ENCODE peak calls at places on chromosomes 7 and 10, in seven cellular contexts. A is H54, F is tibial nerve, Z is ovary, B is A549, N is GM12892, Y is suprapubic skin. K is an unnamed sample.

GRCh38 chr7:20399516-20399915 is 68.8 kb downstream of the ITGB8 start:
- DNase-seq in A (no peak), Z (no peak), B (no peak), F (no peak), N (no peak), Y (no peak), K (no peak)

GRCh38 chr7:144513332-144513731 is 109.8 kb upstream of the NOBOX start:
- DNase-seq in N (no peak), Z (no peak), B (peak), A (no peak), Y (no peak), F (no peak), K (no peak)

GRCh38 chr10:124671486-124672075 is 72.6 kb downstream of the FAM53B start:
- DNase-seq in Z (no peak), F (peak), A (peak), B (peak), Y (peak), N (no peak), K (no peak)

GRCh38 chr7:45978010-45978681 is 57.1 kb upstream of the IGFBP3 start:
- DNase-seq in Z (no peak), F (no peak), B (peak), N (no peak), Y (no peak), A (peak), K (no peak)

GRCh38 chr10:12631216-12631615 is 281.9 kb downstream of the CAMK1D start:
- DNase-seq in N (no peak), A (no peak), Y (no peak), F (no peak), Z (no peak), B (no peak), K (no peak)

GRCh38 chr7:81248420-81248819 is 329.6 kb upstream of the SEMA3C start:
- DNase-seq in A (no peak), Z (no peak), N (no peak), F (no peak), B (no peak), Y (no peak), K (no peak)

GRCh38 chr10:119199231-119199992 is 8.0 kb upstream of the GRK5 start:
- DNase-seq in Z (peak), F (no peak), B (peak), N (no peak), Y (no peak), A (peak), K (no peak)

GRCh38 chr7:108454674-108455523 is 1.3 kb downstream of the NRCAM start:
- DNase-seq in B (peak), Z (no peak), F (no peak), N (peak), A (no peak), Y (no peak), K (no peak)

GRCh38 chr7:67821116-67821515 is 824.5 kb downstream of the TYW1 start:
- DNase-seq in Z (no peak), A (peak), Y (no peak), B (no peak), F (no peak), N (no peak), K (no peak)

GRCh38 chr10:96317067-96317833 is 13.0 kb downstream of the DNTT start:
- DNase-seq in Y (no peak), Z (no peak), N (no peak), B (no peak), F (no peak), A (no peak), K (no peak)

GRCh38 chr7:157389951-157390730 is 53.3 kb downstream of the DNAJB6 start:
- DNase-seq in B (no peak), Z (no peak), F (no peak), A (no peak), N (no peak), Y (no peak), K (no peak)

GRCh38 chr7:45024126-45024744 is 24.2 kb downstream of the CCM2 start:
- DNase-seq in F (no peak), Y (no peak), B (no peak), N (no peak), A (no peak), Z (no peak), K (no peak)

GRCh38 chr10:17216901-17217395 is 11.1 kb upstream of the VIM start:
- DNase-seq in B (no peak), F (no peak), Y (no peak), Z (no peak), N (no peak), A (no peak), K (no peak)

GRCh38 chr7:30433082-30433481 is 45.5 kb downstream of the NOD1 start:
- DNase-seq in B (no peak), Z (peak), A (no peak), Y (no peak), N (no peak), F (peak), K (no peak)

GRCh38 chr10:48517911-48518321 is 87.0 kb downstream of the ARHGAP22 start:
- DNase-seq in N (no peak), F (no peak), Z (no peak), Y (no peak), B (no peak), A (no peak), K (no peak)

GRCh38 chr10:112299456-112299855 is 16.3 kb downstream of the TECTB start:
- DNase-seq in Z (no peak), N (no peak), B (no peak), Y (no peak), F (no peak), A (no peak), K (no peak)

GRCh38 chr7:130207033-130207432 is 627 bp upstream of the SSMEM1 start:
- DNase-seq in Z (no peak), N (no peak), B (no peak), A (no peak), F (no peak), Y (no peak), K (no peak)

GRCh38 chr7:76173566-76174205 is 28.0 kb upstream of the SRRM3 start:
- DNase-seq in A (no peak), N (no peak), Y (no peak), Z (no peak), F (no peak), B (no peak), K (no peak)

GRCh38 chr7:124667754-124668153 is 97.8 kb downstream of the GPR37 start:
- DNase-seq in Z (no peak), F (no peak), Y (no peak), A (no peak), N (no peak), B (no peak), K (no peak)

GRCh38 chr7:35805876-35806275 is 5.0 kb downstream of the SEPTIN7 start:
- DNase-seq in B (no peak), F (no peak), Z (no peak), N (no peak), Y (no peak), A (no peak), K (no peak)

GRCh38 chr7:43430412-43430811 is 152.5 kb upstream of the STK17A start:
- DNase-seq in Y (no peak), A (no peak), N (no peak), Z (no peak), B (no peak), F (no peak), K (no peak)

GRCh38 chr10:69408318-69409175 is 8.2 kb downstream of the TACR2 start:
- DNase-seq in Z (peak), F (peak), A (peak), Y (peak), B (peak), N (peak), K (peak)
- TF ChIP-seq POLR2A in Z (no peak), F (peak), A (peak), Y (no peak), B (peak), N (no peak), K (peak)

DNA sequence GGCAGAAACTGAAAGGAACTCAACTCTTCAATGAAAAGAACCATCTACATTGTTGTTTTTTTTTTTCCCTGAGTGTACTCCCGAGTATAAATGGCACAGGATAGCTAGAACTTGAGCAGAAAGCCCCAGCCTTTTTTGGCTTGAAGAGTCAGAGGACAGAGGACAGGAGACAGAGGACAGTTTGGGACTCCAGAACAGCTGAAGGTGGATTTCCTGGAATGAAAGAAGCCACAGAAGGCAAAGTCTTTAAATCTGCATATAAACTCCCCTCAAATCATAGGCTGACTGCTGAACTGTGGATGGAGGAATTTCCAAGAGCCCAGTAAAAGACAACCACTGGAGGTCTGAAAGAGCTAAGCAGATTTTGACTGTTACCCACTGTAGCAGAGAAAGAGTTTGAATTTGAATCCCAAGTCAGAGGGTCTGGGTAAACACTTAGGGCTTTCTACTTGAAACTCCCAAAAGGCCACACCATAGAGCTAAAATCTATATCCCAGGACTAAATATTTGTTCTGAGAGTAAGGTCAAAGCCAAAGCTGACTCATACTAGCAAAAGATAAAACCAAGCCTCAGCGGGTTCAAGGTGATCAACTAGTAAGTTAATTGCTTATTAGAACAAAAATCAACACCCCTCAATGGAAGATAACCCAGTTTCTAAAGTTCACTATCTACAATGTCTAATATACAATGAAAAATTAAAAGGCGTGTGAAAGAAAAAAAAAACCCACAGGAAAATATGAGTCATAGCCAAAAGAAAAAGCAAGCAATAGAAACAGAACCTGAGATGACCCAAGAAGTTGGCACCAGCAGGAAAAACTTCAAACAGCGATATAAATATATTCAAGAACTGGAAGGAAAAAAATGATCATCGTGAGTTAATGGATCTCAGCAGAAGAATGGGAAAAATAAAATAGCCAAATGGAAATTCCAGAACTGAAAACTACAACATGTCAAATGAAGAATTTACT is 1.8 kb upstream of the OPN1SW start:
- DNase-seq in A (no peak), N (no peak), F (no peak), Z (no peak), Y (no peak), B (no peak), K (no peak)
- TF ChIP-seq POLR2A in A (no peak), N (no peak), F (no peak), Z (no peak), Y (no peak), B (no peak), K (no peak)

GRCh38 chr7:100248483-100248882 is 28.7 kb downstream of the PVRIG start:
- DNase-seq in Y (no peak), B (no peak), F (no peak), A (no peak), Z (no peak), N (no peak), K (no peak)

GRCh38 chr7:100247152-100247757 is 27.5 kb downstream of the PVRIG start:
- DNase-seq in Y (no peak), F (no peak), A (peak), N (no peak), Z (no peak), B (peak), K (no peak)
- TF ChIP-seq POLR2A in Y (no peak), F (no peak), A (no peak), N (no peak), Z (no peak), B (no peak), K (no peak)

DNA sequence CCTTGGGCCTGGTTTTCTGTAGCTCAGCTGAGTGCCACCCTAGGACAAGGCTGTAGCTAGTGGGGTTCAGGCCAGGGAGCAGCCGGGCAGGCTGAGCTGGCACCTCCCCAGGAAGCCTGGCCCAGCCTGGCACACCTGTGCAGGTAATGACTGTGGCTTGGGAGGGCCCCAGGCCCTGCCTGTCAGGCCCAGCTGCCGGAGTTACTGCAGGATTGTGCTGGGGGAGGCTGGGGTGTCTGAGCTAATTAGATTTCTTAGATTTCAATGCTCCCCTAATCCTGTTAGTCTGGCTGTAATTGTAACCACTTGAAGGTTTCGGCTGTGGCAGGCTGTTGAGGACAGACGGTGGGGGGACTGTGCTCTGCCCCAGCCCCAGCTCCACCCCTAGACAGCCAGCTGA is 6.0 kb downstream of the ZMIZ1 start:
- DNase-seq in A (no peak), Z (no peak), B (no peak), Y (no peak), N (no peak), F (no peak), K (no peak)
- TF ChIP-seq POLR2A in A (no peak), Z (no peak), B (no peak), Y (no peak), N (no peak), F (no peak), K (no peak)

GRCh38 chr10:5684318-5684970 is at the start of gene TASOR2:
- DNase-seq in Y (peak), F (peak), Z (peak), N (peak), A (peak), B (peak), K (peak)
- TF ChIP-seq POLR2A in Y (no peak), F (peak), Z (peak), N (peak), A (peak), B (peak), K (peak)

GRCh38 chr7:135634191-135634878 is 28.0 kb upstream of the STMP1 start:
- DNase-seq in Y (no peak), Z (no peak), F (no peak), N (no peak), A (no peak), B (no peak), K (no peak)
- TF ChIP-seq POLR2A in Y (no peak), Z (no peak), F (no peak), N (no peak), A (no peak), B (no peak), K (no peak)

DNA sequence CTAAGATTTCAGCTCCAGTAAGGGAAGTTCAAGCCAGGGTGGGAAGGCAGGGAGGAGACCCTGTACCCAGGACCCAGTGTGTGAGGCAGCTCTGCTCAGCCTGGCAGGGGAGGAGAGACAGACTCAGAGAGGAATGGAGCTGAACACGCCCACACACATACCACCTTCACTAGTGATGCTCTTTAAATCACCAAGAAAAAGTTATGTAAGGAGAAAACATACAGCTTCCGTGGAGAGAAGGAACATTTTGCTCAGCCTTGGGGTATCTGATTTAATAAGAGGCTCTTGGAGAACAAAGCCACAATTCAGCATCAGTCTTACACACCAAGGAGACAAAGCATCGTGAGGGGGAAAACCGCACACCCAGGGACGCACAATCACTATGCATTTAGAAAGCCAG is 62.9 kb downstream of the PRKAG2 start:
- DNase-seq in F (no peak), Y (no peak), B (no peak), A (no peak), N (no peak), Z (no peak), K (no peak)
- TF ChIP-seq POLR2A in F (no peak), Y (no peak), B (no peak), A (no peak), N (no peak), Z (no peak), K (no peak)

GRCh38 chr10:73244866-73245477 is 2.1 kb downstream of the DNAJC9 start:
- DNase-seq in N (no peak), A (no peak), Z (no peak), F (no peak), Y (no peak), B (no peak), K (no peak)
- TF ChIP-seq POLR2A in N (no peak), A (no peak), Z (no peak), F (no peak), Y (no peak), B (no peak), K (no peak)

DNA sequence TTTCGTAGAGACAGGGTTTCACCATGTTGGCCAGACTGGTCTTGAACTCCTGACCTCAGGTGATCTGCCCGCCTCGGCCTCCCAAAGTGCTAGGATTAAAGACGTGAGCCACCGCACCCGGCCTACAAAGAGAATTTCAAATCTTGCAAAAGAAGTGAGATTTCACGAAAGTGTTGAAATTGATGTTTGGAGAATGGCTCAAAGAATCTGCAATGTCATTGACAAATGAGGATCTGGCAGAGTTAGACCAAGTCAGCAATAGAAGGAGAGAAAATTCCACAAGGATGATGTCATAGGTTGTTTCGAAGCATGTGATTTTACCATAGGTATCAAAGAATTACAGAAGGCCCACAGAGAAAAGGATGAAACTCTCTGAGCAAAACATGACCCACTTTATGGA is 71.7 kb downstream of the LYZL2 start:
- DNase-seq in B (peak), A (peak), F (no peak), Z (no peak), Y (no peak), N (no peak), K (no peak)
- TF ChIP-seq POLR2A in B (no peak), A (no peak), F (no peak), Z (no peak), Y (no peak), N (no peak), K (no peak)

DNA sequence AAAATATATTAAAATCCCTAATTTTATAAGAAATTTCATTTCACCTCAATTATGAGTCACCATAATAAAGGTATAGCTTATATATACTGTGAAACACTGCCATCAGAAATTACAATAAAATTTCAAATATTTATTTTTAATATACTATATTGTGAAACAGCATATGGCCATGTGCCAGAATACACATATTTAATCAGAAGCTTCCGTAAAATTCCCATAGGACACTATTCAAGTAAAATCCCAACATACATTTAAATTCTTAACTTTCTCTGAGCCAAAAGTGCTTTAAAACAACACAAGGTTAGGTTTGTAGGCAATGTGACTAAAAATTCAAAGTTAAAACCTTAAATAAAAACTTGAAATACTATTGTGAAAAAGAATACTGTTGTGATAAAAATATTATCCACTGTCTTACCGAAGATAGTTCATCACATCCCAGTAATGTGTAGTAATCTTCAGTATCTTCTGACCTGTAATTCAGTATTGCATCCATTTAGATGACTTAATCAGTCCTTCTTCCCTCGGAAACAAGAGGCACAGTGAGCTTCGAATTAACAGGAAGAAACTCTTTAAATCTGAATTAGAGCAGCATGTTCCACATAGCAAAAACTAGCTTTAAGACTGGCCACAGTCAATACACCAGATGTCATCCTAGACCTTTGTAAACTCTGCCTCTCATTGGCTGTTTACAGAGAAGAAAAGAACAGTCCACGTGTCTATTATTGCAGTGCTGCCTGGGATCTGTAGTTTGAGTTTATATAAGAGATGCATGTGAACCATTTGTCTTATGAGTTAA is at the start of gene DNAJC12:
- DNase-seq in Z (no peak), N (no peak), A (no peak), Y (no peak), B (peak), F (no peak), K (no peak)
- TF ChIP-seq POLR2A in Z (peak), N (no peak), A (no peak), Y (no peak), B (no peak), F (no peak), K (no peak)

K was measured in esophagus squamous epithelium.